ENCODE peak calls at places on chromosomes 7 and 10, in seven cellular contexts. E is NCI-H2171 treated with DMSO at 0.1 percent for 48 hours, Q is GM13977, W is GM03348, Y is NCI-H2081, F is astrocyte of the spinal cord, S is HuH-7. T is an unnamed sample.

GRCh38 chr7:2403718-2404648 is 572 bp downstream of the CHST12 start:
- DNase-seq in E (peak), Q (no peak), W (peak), Y (no peak), F (peak), S (peak), T (peak)

GRCh38 chr10:74227697-74228424 is 76.8 kb downstream of the ADK start:
- DNase-seq in E (no peak), Q (no peak), W (peak), Y (no peak), F (peak), S (no peak), T (no peak)

GRCh38 chr10:100496567-100496966 is 23.1 kb downstream of the SEC31B start:
- DNase-seq in E (no peak), Q (no peak), W (no peak), Y (no peak), F (no peak), S (no peak), T (no peak)

GRCh38 chr10:60942604-60943269 is 1.2 kb downstream of the RHOBTB1 start:
- DNase-seq in E (peak), Q (peak), W (peak), Y (no peak), F (peak), S (no peak), T (peak)

GRCh38 chr7:81484266-81484665 is 285.6 kb downstream of the HGF start:
- DNase-seq in E (no peak), Q (no peak), W (peak), Y (no peak), F (peak), S (no peak), T (no peak)

GRCh38 chr7:112566392-112567324 is 85.9 kb downstream of the LSMEM1 start:
- DNase-seq in E (peak), Q (no peak), W (no peak), Y (peak), F (no peak), S (no peak), T (no peak)

GRCh38 chr10:98404571-98405396 is 10.2 kb downstream of the PYROXD2 start:
- DNase-seq in E (no peak), Q (peak), W (peak), Y (no peak), F (peak), S (no peak), T (no peak)

GRCh38 chr10:51910189-51910588 is 210.8 kb upstream of the CSTF2T start:
- DNase-seq in E (peak), Q (no peak), W (peak), Y (no peak), F (no peak), S (no peak), T (no peak)

GRCh38 chr7:143434660-143435059 is 8.6 kb upstream of the TAS2R60 start:
- DNase-seq in E (peak), Q (no peak), W (peak), Y (no peak), F (peak), S (no peak), T (no peak)